ENCODE peak calls at places on chromosomes 2 and 18, in four cellular contexts. One of them, this sample, is unnamed.

GRCh38 chr2:240637116-240637900 is 12.0 kb downstream of the GPR35 start:
- DNase-seq in HepG2: no peak
- DNase-seq in K562: no peak
- DNase-seq in GM12878: no peak
- DNase-seq in this sample: peak; percentile 24

GRCh38 chr2:40418614-40419013 is 33.3 kb downstream of the SLC8A1 start:
- DNase-seq in K562: no peak
- DNase-seq in HepG2: no peak
- DNase-seq in GM12878: no peak
- DNase-seq in this sample: peak; percentile 18

GRCh38 chr2:20186078-20186854 is 38.7 kb downstream of the SDC1 start:
- DNase-seq in K562: peak; percentile 73
- DNase-seq in HepG2: peak; percentile 94
- DNase-seq in GM12878: no peak
- DNase-seq in this sample: no peak

GRCh38 chr2:186440506-186440905 is 45.6 kb upstream of the ZC3H15 start:
- DNase-seq in HepG2: no peak
- DNase-seq in K562: peak; percentile 18
- DNase-seq in GM12878: no peak
- DNase-seq in this sample: no peak

GRCh38 chr18:35215026-35215425 is 25.8 kb upstream of the ZNF397 start:
- DNase-seq in HepG2: no peak
- DNase-seq in K562: no peak
- DNase-seq in GM12878: no peak
- DNase-seq in this sample: no peak

GRCh38 chr2:159904127-159904564 is 106.1 kb upstream of the CD302 start:
- DNase-seq in GM12878: no peak
- DNase-seq in K562: no peak
- DNase-seq in HepG2: no peak
- DNase-seq in this sample: no peak

GRCh38 chr2:20470211-20470610 is 23.3 kb downstream of the RHOB start:
- DNase-seq in K562: no peak
- DNase-seq in GM12878: no peak
- DNase-seq in HepG2: no peak
- DNase-seq in this sample: no peak

GRCh38 chr2:142868281-142868762 is 9.1 kb upstream of the KYNU start:
- DNase-seq in K562: no peak
- DNase-seq in GM12878: no peak
- DNase-seq in HepG2: no peak
- DNase-seq in this sample: no peak

GRCh38 chr2:213251618-213252017 is 32.6 kb upstream of the SPAG16 start:
- DNase-seq in GM12878: no peak
- DNase-seq in K562: peak; percentile 59
- DNase-seq in HepG2: peak; percentile 72
- DNase-seq in this sample: peak; percentile 42

GRCh38 chr2:178177066-178177679 is 17.1 kb upstream of the OSBPL6 start:
- DNase-seq in K562: no peak
- DNase-seq in HepG2: no peak
- DNase-seq in GM12878: no peak
- DNase-seq in this sample: no peak

GRCh38 chr2:9815844-9816279 is 27.4 kb upstream of the TAF1B start:
- DNase-seq in HepG2: no peak
- DNase-seq in GM12878: no peak
- DNase-seq in K562: no peak
- DNase-seq in this sample: no peak

GRCh38 chr2:232885264-232885961 is 15.3 kb downstream of the SNORC start:
- DNase-seq in K562: no peak
- DNase-seq in GM12878: no peak
- DNase-seq in HepG2: no peak
- DNase-seq in this sample: peak; percentile 16

GRCh38 chr2:27075219-27075871 is 3.1 kb upstream of the EMILIN1 start:
- DNase-seq in K562: peak; percentile 58
- DNase-seq in GM12878: peak; percentile 46
- DNase-seq in HepG2: no peak
- DNase-seq in this sample: peak; percentile 71

GRCh38 chr2:35462226-35462983 is 893.2 kb upstream of the CRIM1 start:
- DNase-seq in K562: no peak
- DNase-seq in HepG2: no peak
- DNase-seq in GM12878: no peak
- DNase-seq in this sample: no peak

GRCh38 chr18:10444314-10445006 is 10.0 kb upstream of the APCDD1 start:
- DNase-seq in HepG2: no peak
- DNase-seq in GM12878: no peak
- DNase-seq in K562: no peak
- DNase-seq in this sample: no peak

GRCh38 chr2:128442053-128442751 is 123.5 kb upstream of the HS6ST1 start:
- DNase-seq in HepG2: peak; percentile 57
- DNase-seq in K562: peak; percentile 19
- DNase-seq in GM12878: no peak
- DNase-seq in this sample: no peak

GRCh38 chr18:13563390-13563805 is 163.0 kb downstream of the FAM210A start:
- DNase-seq in K562: no peak
- DNase-seq in GM12878: no peak
- DNase-seq in HepG2: no peak
- DNase-seq in this sample: no peak

GRCh38 chr18:22604390-22604985 is 186.8 kb upstream of the CTAGE1 start:
- DNase-seq in HepG2: no peak
- DNase-seq in GM12878: no peak
- DNase-seq in K562: no peak
- DNase-seq in this sample: no peak

GRCh38 chr2:188997276-188997675 is 23.1 kb downstream of the COL3A1 start:
- DNase-seq in GM12878: no peak
- DNase-seq in HepG2: no peak
- DNase-seq in K562: no peak
- DNase-seq in this sample: no peak

GRCh38 chr18:26493021-26493420 is 55.3 kb downstream of the KCTD1 start:
- DNase-seq in HepG2: no peak
- DNase-seq in K562: no peak
- DNase-seq in GM12878: no peak
- DNase-seq in this sample: no peak

GRCh38 chr2:180012523-180012922 is 5.4 kb upstream of the CWC22 start:
- DNase-seq in GM12878: no peak
- DNase-seq in K562: no peak
- DNase-seq in HepG2: peak; percentile 23
- DNase-seq in this sample: no peak

GRCh38 chr18:10453261-10453884 is 1.1 kb upstream of the APCDD1 start:
- DNase-seq in K562: no peak
- DNase-seq in HepG2: no peak
- DNase-seq in GM12878: no peak
- DNase-seq in this sample: no peak

GRCh38 chr18:22933958-22934423 is 863 bp downstream of the RBBP8 start:
- DNase-seq in K562: no peak
- DNase-seq in HepG2: no peak
- DNase-seq in GM12878: peak; percentile 32
- DNase-seq in this sample: no peak

GRCh38 chr2:82109418-82109817 is 1804.9 kb upstream of the LRRTM1 start:
- DNase-seq in K562: no peak
- DNase-seq in GM12878: no peak
- DNase-seq in HepG2: no peak
- DNase-seq in this sample: no peak

GRCh38 chr2:207252979-207253640 is 87.4 kb upstream of the KLF7 start:
- DNase-seq in HepG2: no peak
- DNase-seq in K562: no peak
- DNase-seq in GM12878: no peak
- DNase-seq in this sample: peak; percentile 56

GRCh38 chr2:63874204-63875134 is 32.8 kb downstream of the UGP2 start:
- DNase-seq in K562: no peak
- DNase-seq in GM12878: no peak
- DNase-seq in HepG2: no peak
- DNase-seq in this sample: no peak

GRCh38 chr2:63871864-63872263 is 30.2 kb downstream of the UGP2 start:
- DNase-seq in GM12878: no peak
- DNase-seq in HepG2: no peak
- DNase-seq in K562: no peak
- DNase-seq in this sample: no peak

GRCh38 chr2:63875143-63875542 is 33.4 kb downstream of the UGP2 start:
- DNase-seq in HepG2: no peak
- DNase-seq in K562: no peak
- DNase-seq in GM12878: no peak
- DNase-seq in this sample: no peak

GRCh38 chr2:63870679-63871078 is 29.0 kb downstream of the UGP2 start:
- DNase-seq in K562: no peak
- DNase-seq in HepG2: no peak
- DNase-seq in GM12878: no peak
- DNase-seq in this sample: no peak

DNA sequence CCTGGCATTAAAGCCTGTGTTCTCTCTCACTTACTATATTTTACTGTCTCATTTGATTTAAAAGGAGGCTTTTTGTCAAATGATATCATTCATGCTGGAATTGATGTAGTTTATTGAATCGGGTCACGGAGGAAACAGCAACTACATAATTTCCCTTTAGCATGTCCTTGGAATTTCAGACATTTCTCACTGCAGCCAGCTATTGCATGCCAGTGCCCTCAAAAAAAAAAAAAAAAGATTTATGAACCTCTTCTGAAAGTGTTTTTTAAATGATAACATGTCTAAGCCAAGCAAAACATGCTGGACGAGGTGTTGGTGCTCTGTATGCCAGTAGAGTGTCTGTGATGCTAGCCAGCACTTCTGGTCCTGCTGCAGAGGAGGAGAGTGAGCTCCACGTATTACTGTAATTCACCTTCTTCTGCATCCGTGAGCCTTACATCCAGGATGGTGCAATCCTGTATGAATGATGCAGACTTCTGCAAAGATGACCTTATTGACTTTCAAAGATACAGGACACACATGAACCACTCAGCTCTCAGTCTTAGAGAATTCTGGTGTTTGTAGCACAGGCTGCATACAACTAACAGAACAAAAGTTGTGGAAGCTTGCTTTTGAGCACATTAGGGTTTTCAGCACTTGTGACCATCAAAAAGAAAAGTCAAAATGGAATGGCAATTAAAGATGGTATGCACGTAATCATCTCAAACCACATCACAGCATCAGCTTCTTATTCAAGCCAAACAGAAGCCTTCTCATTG is 31.1 kb downstream of the UGP2 start:
- DNase-seq in GM12878: no peak
- DNase-seq in K562: no peak
- DNase-seq in HepG2: no peak
- DNase-seq in this sample: no peak
- TF ChIP-seq FOXM1 in GM12878: no peak
- TF ChIP-seq FOXM1 in K562: no peak
- TF ChIP-seq FOXM1 in HepG2: no peak
- TF ChIP-seq FOXM1 in this sample: no peak

DNA sequence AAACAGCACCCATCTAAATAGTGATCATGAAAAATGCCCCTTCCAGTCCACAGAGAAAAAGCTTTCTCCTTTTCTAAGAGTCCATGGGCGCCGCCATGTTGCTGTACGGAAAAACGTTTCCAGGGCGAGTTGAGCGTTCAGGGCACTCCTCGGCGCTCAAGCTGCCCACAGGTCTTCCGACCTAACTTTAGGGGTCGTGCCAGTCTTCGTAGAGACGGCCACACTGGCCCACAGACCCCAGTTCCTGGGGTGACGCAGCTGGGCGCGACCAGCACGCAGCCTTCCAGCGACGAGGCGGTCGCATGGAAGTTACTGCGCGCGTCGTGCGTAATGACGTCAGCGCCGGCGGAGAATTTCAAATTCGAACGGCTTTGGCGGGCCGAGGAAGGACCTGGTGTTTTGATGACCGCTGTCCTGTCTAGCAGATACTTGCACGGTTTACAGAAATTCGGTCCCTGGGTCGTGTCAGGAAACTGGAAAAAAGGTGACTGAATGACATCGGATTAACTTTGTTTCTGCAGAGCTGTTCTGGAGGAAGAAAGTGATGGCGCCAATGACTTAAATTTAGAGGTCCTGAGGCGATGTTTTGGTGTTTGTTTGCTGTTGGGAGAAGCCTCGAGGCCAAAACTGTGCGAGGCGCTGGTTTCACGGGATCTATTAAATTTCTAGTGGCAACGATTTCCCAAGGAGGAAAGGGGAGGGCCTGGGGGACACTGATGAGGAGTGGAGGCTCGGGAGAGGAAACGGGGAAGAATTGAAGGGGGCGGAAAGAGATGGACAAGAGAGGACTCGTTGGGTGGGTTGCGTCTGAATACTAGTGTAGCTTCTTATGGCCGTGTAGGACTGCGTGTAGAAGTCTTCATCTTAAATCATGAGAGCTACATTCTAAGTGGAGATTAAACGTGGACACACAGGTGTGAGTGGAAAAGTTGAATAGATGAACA is at the start of the genes METTL4 and NDC80:
- DNase-seq in GM12878: peak; percentile 71
- DNase-seq in HepG2: peak; percentile 85
- DNase-seq in K562: peak; percentile 97
- DNase-seq in this sample: peak; percentile 83
- TF ChIP-seq POLR2AphosphoS5 in GM12878: peak; percentile 77
- TF ChIP-seq POLR2AphosphoS5 in HepG2: peak; percentile 65
- TF ChIP-seq POLR2AphosphoS5 in K562: peak; percentile 90
- TF ChIP-seq POLR2AphosphoS5 in this sample: peak; percentile 74

GRCh38 chr2:37377187-37377532 is 32.7 kb downstream of the QPCT start:
- DNase-seq in K562: no peak
- DNase-seq in GM12878: peak; percentile 40
- DNase-seq in HepG2: no peak
- DNase-seq in this sample: no peak
- TF ChIP-seq FOXM1 in K562: no peak
- TF ChIP-seq FOXM1 in GM12878: no peak
- TF ChIP-seq FOXM1 in HepG2: no peak
- TF ChIP-seq FOXM1 in this sample: no peak

DNA sequence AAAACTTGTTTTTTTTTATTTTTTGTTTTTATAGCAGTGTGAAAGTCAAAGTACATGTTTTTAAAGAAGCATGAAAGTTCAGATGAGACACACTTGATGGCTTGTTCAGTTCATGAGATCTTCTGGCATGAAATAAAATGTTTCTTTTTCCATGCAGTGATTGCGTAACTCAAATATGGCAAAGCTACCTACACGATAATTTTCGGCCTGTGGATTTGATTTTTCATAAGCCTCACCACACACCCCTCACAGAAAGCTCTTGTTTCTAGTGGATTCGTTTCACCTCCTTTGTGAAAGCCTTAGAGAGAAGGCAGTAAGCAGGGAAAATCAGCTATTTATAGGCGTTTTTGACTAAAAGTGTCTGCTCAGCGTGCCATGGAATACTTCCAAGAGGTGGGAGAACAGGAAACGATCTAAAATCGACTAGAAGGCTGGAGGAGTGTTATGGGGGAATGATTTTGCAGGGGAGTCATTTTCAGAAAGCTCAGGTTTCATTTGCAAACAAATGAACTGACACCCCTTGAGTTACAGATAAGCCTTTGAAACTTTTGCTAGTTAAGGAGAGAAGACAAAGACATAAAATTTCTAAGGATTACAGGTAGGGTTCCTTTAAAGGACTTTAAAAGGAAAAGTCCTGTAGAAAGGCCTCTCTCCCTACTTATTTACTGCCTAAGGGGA is 417.9 kb downstream of the TGIF1 start:
- DNase-seq in K562: no peak
- DNase-seq in HepG2: no peak
- DNase-seq in GM12878: no peak
- DNase-seq in this sample: no peak
- TF ChIP-seq POLR2AphosphoS5 in K562: no peak
- TF ChIP-seq POLR2AphosphoS5 in HepG2: no peak
- TF ChIP-seq POLR2AphosphoS5 in GM12878: no peak
- TF ChIP-seq POLR2AphosphoS5 in this sample: no peak

DNA sequence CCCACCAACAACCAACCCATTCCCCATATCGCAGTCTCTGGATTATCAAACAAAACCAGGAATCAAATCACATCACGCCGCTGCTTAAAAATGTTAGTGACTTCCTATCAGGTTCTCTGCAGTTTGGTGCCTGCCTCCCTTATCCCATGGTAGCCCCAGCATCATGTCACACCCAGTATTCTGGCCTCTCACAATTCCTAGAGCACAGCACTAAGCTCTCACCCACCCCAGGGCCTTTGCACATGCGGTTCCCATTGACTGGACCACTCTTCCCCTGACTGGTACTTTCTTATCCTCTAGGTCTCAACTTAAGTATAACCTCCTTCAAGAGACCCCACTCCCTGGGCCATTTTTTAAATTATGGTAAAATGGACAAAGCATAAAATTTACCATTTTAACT is 12.8 kb downstream of the ATP8B1 start:
- DNase-seq in HepG2: no peak
- DNase-seq in GM12878: no peak
- DNase-seq in K562: no peak
- DNase-seq in this sample: no peak
- TF ChIP-seq FOXM1 in HepG2: no peak
- TF ChIP-seq FOXM1 in GM12878: no peak
- TF ChIP-seq FOXM1 in K562: no peak
- TF ChIP-seq FOXM1 in this sample: no peak

This sample was measured in SK-N-SH.